ENCODE peak calls at places on chromosomes 7 and 10, in five cellular contexts. One of them, this sample, is unnamed.

GRCh38 chr10:133258066-133258817 is 18.4 kb downstream of the ADAM8 start:
- DNase-seq in NCI-H524 treated with DMSO at 0.1 percent for 48 hours: no peak
- DNase-seq in T-cell: no peak
- DNase-seq in iPS-NIHi11: no peak
- DNase-seq in activated CD4-positive, CD25-positive, alpha-beta regulatory T cell: no peak
- DNase-seq in this sample: no peak

GRCh38 chr10:45470098-45471012 is 96.3 kb downstream of the ALOX5 start:
- DNase-seq in iPS-NIHi11: peak
- DNase-seq in activated CD4-positive, CD25-positive, alpha-beta regulatory T cell: no peak
- DNase-seq in NCI-H524 treated with DMSO at 0.1 percent for 48 hours: no peak
- DNase-seq in T-cell: peak
- DNase-seq in this sample: no peak

GRCh38 chr10:72840319-72840718 is 53.2 kb upstream of the OIT3 start:
- DNase-seq in activated CD4-positive, CD25-positive, alpha-beta regulatory T cell: no peak
- DNase-seq in NCI-H524 treated with DMSO at 0.1 percent for 48 hours: no peak
- DNase-seq in iPS-NIHi11: no peak
- DNase-seq in T-cell: no peak
- DNase-seq in this sample: no peak

GRCh38 chr10:14142631-14143270 is 188.0 kb downstream of the FRMD4A start:
- DNase-seq in T-cell: no peak
- DNase-seq in activated CD4-positive, CD25-positive, alpha-beta regulatory T cell: no peak
- DNase-seq in NCI-H524 treated with DMSO at 0.1 percent for 48 hours: no peak
- DNase-seq in iPS-NIHi11: no peak
- DNase-seq in this sample: no peak

GRCh38 chr7:38000272-38000671 is 79.8 kb downstream of the EPDR1 start:
- DNase-seq in iPS-NIHi11: no peak
- DNase-seq in T-cell: no peak
- DNase-seq in activated CD4-positive, CD25-positive, alpha-beta regulatory T cell: no peak
- DNase-seq in NCI-H524 treated with DMSO at 0.1 percent for 48 hours: no peak
- DNase-seq in this sample: no peak

GRCh38 chr7:134254311-134254710 is 62.4 kb downstream of the SLC35B4 start:
- DNase-seq in NCI-H524 treated with DMSO at 0.1 percent for 48 hours: no peak
- DNase-seq in iPS-NIHi11: no peak
- DNase-seq in activated CD4-positive, CD25-positive, alpha-beta regulatory T cell: no peak
- DNase-seq in T-cell: no peak
- DNase-seq in this sample: no peak

GRCh38 chr7:70728873-70729552 is 402.9 kb upstream of the GALNT17 start:
- DNase-seq in activated CD4-positive, CD25-positive, alpha-beta regulatory T cell: no peak
- DNase-seq in T-cell: no peak
- DNase-seq in iPS-NIHi11: peak
- DNase-seq in NCI-H524 treated with DMSO at 0.1 percent for 48 hours: no peak
- DNase-seq in this sample: no peak

GRCh38 chr7:151459726-151460473 is 20.0 kb upstream of the CRYGN start:
- DNase-seq in T-cell: no peak
- DNase-seq in NCI-H524 treated with DMSO at 0.1 percent for 48 hours: peak
- DNase-seq in activated CD4-positive, CD25-positive, alpha-beta regulatory T cell: no peak
- DNase-seq in iPS-NIHi11: peak
- DNase-seq in this sample: no peak

GRCh38 chr7:32091608-32092210 is 21.5 kb upstream of the PDE1C start:
- DNase-seq in iPS-NIHi11: no peak
- DNase-seq in T-cell: no peak
- DNase-seq in NCI-H524 treated with DMSO at 0.1 percent for 48 hours: no peak
- DNase-seq in activated CD4-positive, CD25-positive, alpha-beta regulatory T cell: no peak
- DNase-seq in this sample: no peak

GRCh38 chr10:68223535-68224165 is 8.3 kb downstream of the ATOH7 start:
- DNase-seq in NCI-H524 treated with DMSO at 0.1 percent for 48 hours: no peak
- DNase-seq in iPS-NIHi11: peak
- DNase-seq in T-cell: no peak
- DNase-seq in activated CD4-positive, CD25-positive, alpha-beta regulatory T cell: no peak
- DNase-seq in this sample: no peak